ENCODE peak calls at places on chromosomes 4 and X, in six cellular contexts. Q is GM23338, R is neural progenitor cell, I is PC-3, V is SK-N-SH, X is MM.1S. N is an unnamed sample.

GRCh38 chr4:83362492-83363329 is 28.1 kb upstream of the HPSE start:
- DNase-seq in Q (peak; percentile 33), R (no peak), I (peak; percentile 38), V (peak; percentile 10), X (peak; percentile 32), N (peak; percentile 65)

GRCh38 chrX:7262551-7262950 is 114.6 kb upstream of the PUDP start:
- DNase-seq in Q (no peak), R (no peak), I (no peak), V (no peak), X (no peak), N (no peak)

GRCh38 chrX:55907968-55908607 is 190.5 kb downstream of the RRAGB start:
- DNase-seq in Q (peak; percentile 83), R (peak; percentile 81), I (peak; percentile 77), V (no peak), X (peak; percentile 65), N (peak; percentile 56)

GRCh38 chr4:95285797-95286196 is 263.0 kb downstream of the UNC5C start:
- DNase-seq in Q (no peak), R (no peak), I (no peak), V (no peak), X (no peak), N (no peak)

GRCh38 chrX:85001344-85001743 is 2.3 kb upstream of the APOOL start:
- DNase-seq in Q (no peak), R (no peak), I (no peak), V (no peak), X (no peak), N (no peak)

GRCh38 chr4:10688022-10688421 is 3.5 kb upstream of the CLNK start:
- DNase-seq in Q (no peak), R (no peak), I (no peak), V (no peak), X (no peak), N (no peak)

GRCh38 chrX:37314526-37314925 is 34.6 kb upstream of the PRRG1 start:
- DNase-seq in Q (no peak), R (no peak), I (peak; percentile 30), V (no peak), X (no peak), N (peak; percentile 31)

GRCh38 chr4:4317496-4318232 is 27.6 kb downstream of the ZBTB49 start:
- DNase-seq in Q (no peak), R (no peak), I (no peak), V (no peak), X (no peak), N (no peak)

GRCh38 chr4:10783351-10783750 is 98.8 kb upstream of the CLNK start:
- DNase-seq in Q (no peak), R (no peak), I (peak; percentile 44), V (no peak), X (no peak), N (peak; percentile 66)

GRCh38 chr4:169198167-169198566 is 72.6 kb downstream of the SH3RF1 start:
- DNase-seq in Q (no peak), R (no peak), I (no peak), V (no peak), X (no peak), N (no peak)
- H3F3A ChIP-seq in Q (no peaks in the 10 kb centered on the region), R (peaks cover 10% of the 10 kb centered on the region), I (no peaks in the 10 kb centered on the region), V (peaks cover 44% of the 10 kb centered on the region), X (no peaks in the 10 kb centered on the region), N (peaks cover 43% of the 10 kb centered on the region)

DNA sequence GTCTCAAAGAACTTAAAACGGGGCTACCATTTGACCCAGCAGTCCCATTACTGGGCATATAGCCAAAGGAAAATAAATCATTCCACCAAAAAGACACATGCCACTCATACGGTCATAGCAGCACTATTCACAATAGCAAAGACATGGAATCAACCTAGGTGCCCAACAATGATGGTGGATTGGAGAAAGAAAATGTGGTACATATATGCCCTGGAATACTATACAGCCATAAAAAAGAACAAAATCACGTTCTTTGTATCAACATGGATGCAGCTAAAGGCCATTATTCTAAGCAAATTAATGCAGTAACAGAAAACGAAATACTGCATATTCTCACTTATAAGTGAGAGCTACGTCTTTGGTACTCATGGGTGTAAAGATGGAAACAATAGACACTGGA is 138.1 kb upstream of the NEIL3 start:
- DNase-seq in Q (no peak), R (no peak), I (no peak), V (no peak), X (no peak), N (no peak)
- TF ChIP-seq EZH2phosphoT487 in Q (no peak), R (no peak), I (no peak), V (no peak), X (no peak), N (no peak)

GRCh38 chr4:20279381-20279780 is 27.7 kb downstream of the SLIT2 start:
- DNase-seq in Q (no peak), R (no peak), I (peak; percentile 25), V (no peak), X (no peak), N (no peak)
- H3K4me1 ChIP-seq in Q (peaks cover 30% of the 10 kb centered on the region), R (peaks cover 38% of the 10 kb centered on the region), I (peaks cover 9% of the 10 kb centered on the region), V (no peaks in the 10 kb centered on the region), X (no peaks in the 10 kb centered on the region), N (no peaks in the 10 kb centered on the region)

GRCh38 chr4:40240040-40240653 is 43.3 kb downstream of the RHOH start:
- DNase-seq in Q (no peak), R (no peak), I (peak; percentile 29), V (no peak), X (no peak), N (peak; percentile 24)
- H3F3A ChIP-seq in Q (no peaks in the 10 kb centered on the region), R (no peaks in the 10 kb centered on the region), I (no peaks in the 10 kb centered on the region), V (no peaks in the 10 kb centered on the region), X (peaks cover 13% of the 10 kb centered on the region), N (peaks cover 5% of the 10 kb centered on the region)

GRCh38 chr4:173436149-173436579 is 37.2 kb upstream of the SCRG1 start:
- DNase-seq in Q (peak; percentile 33), R (peak; percentile 6), I (no peak), V (no peak), X (no peak), N (peak; percentile 91)
- TF ChIP-seq EZH2phosphoT487 in Q (no peak), R (no peak), I (no peak), V (no peak), X (no peak), N (no peak)

GRCh38 chr4:101795704-101796103 is 5.2 kb downstream of the BANK1 start:
- DNase-seq in Q (peak; percentile 14), R (no peak), I (no peak), V (no peak), X (no peak), N (no peak)
- H3K4me1 ChIP-seq in Q (peaks cover 5% of the 10 kb centered on the region), R (no peaks in the 10 kb centered on the region), I (peaks cover 12% of the 10 kb centered on the region), V (no peaks in the 10 kb centered on the region), X (no peaks in the 10 kb centered on the region), N (no peaks in the 10 kb centered on the region)

N was measured in GM23248.